ENCODE peak calls at places on chromosomes 13 and 19, in nine cellular contexts. One of them, this sample, is unnamed.

GRCh38 chr19:7006305-7006704 is 14.9 kb downstream of the MBD3L2B start:
- DNase-seq in NCI-H1092: no peak
- DNase-seq in NCI-H69: no peak
- DNase-seq in NCI-H1417: no peak
- DNase-seq in HFF-Myc: no peak
- DNase-seq in stimulated activated naive CD8-positive, alpha-beta T cell treated with anti-CD3 and anti-CD28 coated beads, Interleukin-15, Interleukin-2, amounts not matched to agents 100 U/mL and 50 U/mL, for 24 hours: no peak
- DNase-seq in CD8-positive, alpha-beta memory T cell: no peak
- DNase-seq in IMR-90: no peak
- DNase-seq in uterus: no peak
- DNase-seq in this sample: no peak

GRCh38 chr19:7460562-7460966 is 28.3 kb downstream of the PEX11G start:
- DNase-seq in NCI-H1417: no peak
- DNase-seq in NCI-H69: no peak
- DNase-seq in HFF-Myc: no peak
- DNase-seq in stimulated activated naive CD8-positive, alpha-beta T cell treated with anti-CD3 and anti-CD28 coated beads, Interleukin-15, Interleukin-2, amounts not matched to agents 100 U/mL and 50 U/mL, for 24 hours: no peak
- DNase-seq in IMR-90: peak; percentile 44
- DNase-seq in NCI-H1092: no peak
- DNase-seq in uterus: no peak
- DNase-seq in CD8-positive, alpha-beta memory T cell: no peak
- DNase-seq in this sample: no peak

GRCh38 chr13:33722216-33722900 is 95.6 kb upstream of the RFC3 start:
- DNase-seq in CD8-positive, alpha-beta memory T cell: no peak
- DNase-seq in IMR-90: peak; percentile 7
- DNase-seq in HFF-Myc: no peak
- DNase-seq in NCI-H1092: no peak
- DNase-seq in NCI-H69: peak; percentile 3
- DNase-seq in stimulated activated naive CD8-positive, alpha-beta T cell treated with anti-CD3 and anti-CD28 coated beads, Interleukin-15, Interleukin-2, amounts not matched to agents 100 U/mL and 50 U/mL, for 24 hours: no peak
- DNase-seq in uterus: no peak
- DNase-seq in NCI-H1417: no peak
- DNase-seq in this sample: no peak

GRCh38 chr13:61162636-61163035 is 253.0 kb downstream of the PCDH20 start:
- DNase-seq in NCI-H1417: no peak
- DNase-seq in stimulated activated naive CD8-positive, alpha-beta T cell treated with anti-CD3 and anti-CD28 coated beads, Interleukin-15, Interleukin-2, amounts not matched to agents 100 U/mL and 50 U/mL, for 24 hours: no peak
- DNase-seq in NCI-H1092: no peak
- DNase-seq in uterus: no peak
- DNase-seq in IMR-90: no peak
- DNase-seq in NCI-H69: no peak
- DNase-seq in HFF-Myc: no peak
- DNase-seq in CD8-positive, alpha-beta memory T cell: no peak
- DNase-seq in this sample: no peak

GRCh38 chr13:101018720-101019119 is 344.1 kb upstream of the TMTC4 start:
- DNase-seq in NCI-H1092: no peak
- DNase-seq in CD8-positive, alpha-beta memory T cell: no peak
- DNase-seq in IMR-90: peak; percentile 71
- DNase-seq in uterus: no peak
- DNase-seq in stimulated activated naive CD8-positive, alpha-beta T cell treated with anti-CD3 and anti-CD28 coated beads, Interleukin-15, Interleukin-2, amounts not matched to agents 100 U/mL and 50 U/mL, for 24 hours: no peak
- DNase-seq in NCI-H69: no peak
- DNase-seq in NCI-H1417: no peak
- DNase-seq in HFF-Myc: no peak
- DNase-seq in this sample: no peak

GRCh38 chr19:41668315-41668714 is 19.8 kb downstream of the CEACAM7 start:
- DNase-seq in CD8-positive, alpha-beta memory T cell: no peak
- DNase-seq in IMR-90: no peak
- DNase-seq in HFF-Myc: no peak
- DNase-seq in uterus: no peak
- DNase-seq in NCI-H1417: no peak
- DNase-seq in stimulated activated naive CD8-positive, alpha-beta T cell treated with anti-CD3 and anti-CD28 coated beads, Interleukin-15, Interleukin-2, amounts not matched to agents 100 U/mL and 50 U/mL, for 24 hours: no peak
- DNase-seq in NCI-H69: peak; percentile 46
- DNase-seq in NCI-H1092: no peak
- DNase-seq in this sample: no peak

GRCh38 chr13:59352600-59352999 is 811.1 kb downstream of the DIAPH3 start:
- DNase-seq in HFF-Myc: no peak
- DNase-seq in stimulated activated naive CD8-positive, alpha-beta T cell treated with anti-CD3 and anti-CD28 coated beads, Interleukin-15, Interleukin-2, amounts not matched to agents 100 U/mL and 50 U/mL, for 24 hours: no peak
- DNase-seq in NCI-H69: no peak
- DNase-seq in NCI-H1417: no peak
- DNase-seq in IMR-90: no peak
- DNase-seq in CD8-positive, alpha-beta memory T cell: no peak
- DNase-seq in uterus: no peak
- DNase-seq in NCI-H1092: no peak
- DNase-seq in this sample: no peak

GRCh38 chr19:41821003-41821735 is 23.3 kb downstream of the LYPD4 start:
- DNase-seq in CD8-positive, alpha-beta memory T cell: peak; percentile 15
- DNase-seq in uterus: no peak
- DNase-seq in stimulated activated naive CD8-positive, alpha-beta T cell treated with anti-CD3 and anti-CD28 coated beads, Interleukin-15, Interleukin-2, amounts not matched to agents 100 U/mL and 50 U/mL, for 24 hours: peak; percentile 42
- DNase-seq in NCI-H1092: peak; percentile 46
- DNase-seq in HFF-Myc: no peak
- DNase-seq in NCI-H1417: peak; percentile 75
- DNase-seq in NCI-H69: peak; percentile 86
- DNase-seq in IMR-90: peak; percentile 15
- DNase-seq in this sample: peak; percentile 69

GRCh38 chr19:37855098-37855497 is 51.3 kb downstream of the WDR87 start:
- DNase-seq in HFF-Myc: no peak
- DNase-seq in IMR-90: peak; percentile 17
- DNase-seq in NCI-H1092: peak; percentile 42
- DNase-seq in stimulated activated naive CD8-positive, alpha-beta T cell treated with anti-CD3 and anti-CD28 coated beads, Interleukin-15, Interleukin-2, amounts not matched to agents 100 U/mL and 50 U/mL, for 24 hours: peak; percentile 8
- DNase-seq in uterus: no peak
- DNase-seq in CD8-positive, alpha-beta memory T cell: no peak
- DNase-seq in NCI-H69: no peak
- DNase-seq in NCI-H1417: no peak
- DNase-seq in this sample: no peak

GRCh38 chr13:94329754-94330551 is 149.5 kb downstream of the DCT start:
- DNase-seq in NCI-H69: peak; percentile 66
- DNase-seq in IMR-90: peak; percentile 95
- DNase-seq in NCI-H1417: no peak
- DNase-seq in stimulated activated naive CD8-positive, alpha-beta T cell treated with anti-CD3 and anti-CD28 coated beads, Interleukin-15, Interleukin-2, amounts not matched to agents 100 U/mL and 50 U/mL, for 24 hours: no peak
- DNase-seq in HFF-Myc: peak; percentile 77
- DNase-seq in NCI-H1092: no peak
- DNase-seq in CD8-positive, alpha-beta memory T cell: no peak
- DNase-seq in uterus: peak; percentile 41
- DNase-seq in this sample: no peak

GRCh38 chr13:28337196-28338045 is 157.5 kb downstream of the FLT1 start:
- DNase-seq in CD8-positive, alpha-beta memory T cell: no peak
- DNase-seq in HFF-Myc: peak; percentile 79
- DNase-seq in NCI-H1417: no peak
- DNase-seq in NCI-H69: peak; percentile 2
- DNase-seq in stimulated activated naive CD8-positive, alpha-beta T cell treated with anti-CD3 and anti-CD28 coated beads, Interleukin-15, Interleukin-2, amounts not matched to agents 100 U/mL and 50 U/mL, for 24 hours: no peak
- DNase-seq in uterus: no peak
- DNase-seq in IMR-90: peak; percentile 89
- DNase-seq in NCI-H1092: no peak
- DNase-seq in this sample: no peak

GRCh38 chr13:97426695-97427094 is 7.3 kb upstream of the RAP2A start:
- DNase-seq in CD8-positive, alpha-beta memory T cell: no peak
- DNase-seq in uterus: no peak
- DNase-seq in HFF-Myc: no peak
- DNase-seq in IMR-90: no peak
- DNase-seq in stimulated activated naive CD8-positive, alpha-beta T cell treated with anti-CD3 and anti-CD28 coated beads, Interleukin-15, Interleukin-2, amounts not matched to agents 100 U/mL and 50 U/mL, for 24 hours: no peak
- DNase-seq in NCI-H1092: no peak
- DNase-seq in NCI-H1417: no peak
- DNase-seq in NCI-H69: no peak
- DNase-seq in this sample: no peak

GRCh38 chr19:11096210-11096841 is 7.1 kb downstream of the LDLR start:
- DNase-seq in NCI-H1417: no peak
- DNase-seq in CD8-positive, alpha-beta memory T cell: no peak
- DNase-seq in uterus: peak; percentile 73
- DNase-seq in NCI-H1092: no peak
- DNase-seq in HFF-Myc: no peak
- DNase-seq in IMR-90: peak; percentile 47
- DNase-seq in NCI-H69: no peak
- DNase-seq in stimulated activated naive CD8-positive, alpha-beta T cell treated with anti-CD3 and anti-CD28 coated beads, Interleukin-15, Interleukin-2, amounts not matched to agents 100 U/mL and 50 U/mL, for 24 hours: peak; percentile 27
- DNase-seq in this sample: no peak

GRCh38 chr13:112616586-112617381 is 28.8 kb upstream of the TUBGCP3 start:
- DNase-seq in NCI-H69: peak; percentile 80
- DNase-seq in stimulated activated naive CD8-positive, alpha-beta T cell treated with anti-CD3 and anti-CD28 coated beads, Interleukin-15, Interleukin-2, amounts not matched to agents 100 U/mL and 50 U/mL, for 24 hours: peak; percentile 15
- DNase-seq in NCI-H1092: no peak
- DNase-seq in NCI-H1417: no peak
- DNase-seq in HFF-Myc: no peak
- DNase-seq in CD8-positive, alpha-beta memory T cell: no peak
- DNase-seq in uterus: no peak
- DNase-seq in IMR-90: peak; percentile 52
- DNase-seq in this sample: peak; percentile 31

GRCh38 chr19:31339405-31339804 is 9.8 kb downstream of the TSHZ3 start:
- DNase-seq in HFF-Myc: no peak
- DNase-seq in NCI-H69: no peak
- DNase-seq in NCI-H1092: no peak
- DNase-seq in stimulated activated naive CD8-positive, alpha-beta T cell treated with anti-CD3 and anti-CD28 coated beads, Interleukin-15, Interleukin-2, amounts not matched to agents 100 U/mL and 50 U/mL, for 24 hours: no peak
- DNase-seq in CD8-positive, alpha-beta memory T cell: no peak
- DNase-seq in NCI-H1417: no peak
- DNase-seq in IMR-90: no peak
- DNase-seq in uterus: no peak
- DNase-seq in this sample: no peak

GRCh38 chr19:43692882-43693281 is 22.9 kb upstream of the PLAUR start:
- DNase-seq in uterus: no peak
- DNase-seq in CD8-positive, alpha-beta memory T cell: no peak
- DNase-seq in NCI-H1092: no peak
- DNase-seq in stimulated activated naive CD8-positive, alpha-beta T cell treated with anti-CD3 and anti-CD28 coated beads, Interleukin-15, Interleukin-2, amounts not matched to agents 100 U/mL and 50 U/mL, for 24 hours: no peak
- DNase-seq in IMR-90: no peak
- DNase-seq in NCI-H69: no peak
- DNase-seq in HFF-Myc: no peak
- DNase-seq in NCI-H1417: no peak
- DNase-seq in this sample: no peak

GRCh38 chr19:21128901-21129698 is 12.7 kb upstream of the ZNF431 start:
- DNase-seq in CD8-positive, alpha-beta memory T cell: no peak
- DNase-seq in IMR-90: no peak
- DNase-seq in uterus: no peak
- DNase-seq in NCI-H1092: no peak
- DNase-seq in stimulated activated naive CD8-positive, alpha-beta T cell treated with anti-CD3 and anti-CD28 coated beads, Interleukin-15, Interleukin-2, amounts not matched to agents 100 U/mL and 50 U/mL, for 24 hours: no peak
- DNase-seq in NCI-H69: no peak
- DNase-seq in HFF-Myc: no peak
- DNase-seq in NCI-H1417: no peak
- DNase-seq in this sample: no peak

This sample was measured in COR-L47.